ENCODE peak calls at places on chromosomes 7 and 10, in ten cellular contexts. O is foreskin melanocyte; Z is GM13977; H is NCI-H446; L is psoas muscle; E is sciatic nerve; S is anterior cingulate cortex; W is NCI-H460; P is stimulated activated CD4-positive, alpha-beta T cell treated with anti-CD3 and anti-CD28 coated beads, Interleukin-2, amount 100 ng/mL, for 24 hours; D is kidney glomerular epithelial cell. X is an unnamed sample.

GRCh38 chr7:6262206-6262605 is 10.2 kb downstream of the CYTH3 start:
- DNase-seq in L (no peak), W (no peak), H (no peak), E (no peak), Z (no peak), O (no peak), P (no peak), D (no peak), S (no peak), X (no peak)

GRCh38 chr7:26081627-26082026 is 70.4 kb upstream of the NFE2L3 start:
- DNase-seq in H (no peak), Z (no peak), E (no peak), O (no peak), S (no peak), L (no peak), P (no peak), W (no peak), D (no peak), X (no peak)

GRCh38 chr7:45217358-45217757 is 59.8 kb downstream of the RAMP3 start:
- DNase-seq in W (peak), Z (no peak), P (no peak), O (no peak), D (no peak), S (no peak), L (no peak), E (no peak), H (no peak), X (no peak)

GRCh38 chr10:72083234-72084093 is 4.9 kb downstream of the SPOCK2 start:
- DNase-seq in S (no peak), O (no peak), E (no peak), P (peak), H (no peak), L (peak), D (no peak), Z (no peak), W (no peak), X (no peak)

GRCh38 chr10:107043461-107043860 is 121.0 kb downstream of the SORCS1 start:
- DNase-seq in S (no peak), Z (no peak), D (no peak), H (no peak), O (no peak), L (no peak), E (no peak), P (no peak), W (no peak), X (no peak)

GRCh38 chr7:96120856-96121255 is 201.0 kb downstream of the SLC25A13 start:
- DNase-seq in E (no peak), S (no peak), Z (no peak), P (no peak), O (no peak), D (no peak), H (peak), W (no peak), L (no peak), X (no peak)

GRCh38 chr7:98745722-98746318 is 124.0 kb downstream of the TMEM130 start:
- DNase-seq in P (peak), O (peak), W (peak), S (peak), H (no peak), D (no peak), E (peak), Z (peak), L (peak), X (no peak)

GRCh38 chr10:29273478-29273877 is 15.4 kb upstream of the LYZL1 start:
- DNase-seq in E (no peak), O (no peak), D (peak), P (no peak), S (no peak), L (no peak), Z (no peak), W (no peak), H (no peak), X (no peak)

GRCh38 chr10:32171213-32171612 is 115.0 kb upstream of the KIF5B start:
- DNase-seq in Z (no peak), L (no peak), O (no peak), H (no peak), S (no peak), W (no peak), P (no peak), E (no peak), D (no peak), X (no peak)

GRCh38 chr10:15459218-15459617 is 88.1 kb upstream of the FAM171A1 start:
- DNase-seq in D (no peak), Z (no peak), O (no peak), H (no peak), P (no peak), S (no peak), E (no peak), W (no peak), L (no peak), X (no peak)

GRCh38 chr10:7529638-7530037 is 118.8 kb upstream of the SFMBT2 start:
- DNase-seq in O (no peak), S (peak), W (no peak), E (no peak), H (no peak), P (no peak), Z (no peak), D (peak), L (no peak), X (no peak)

GRCh38 chr10:10830316-10831061 is 187.2 kb upstream of the CELF2 start:
- DNase-seq in W (no peak), S (no peak), Z (no peak), H (no peak), O (peak), D (peak), P (no peak), E (no peak), L (no peak), X (no peak)

GRCh38 chr10:124008187-124008970 is 85.0 kb downstream of the CHST15 start:
- DNase-seq in L (peak), P (no peak), O (no peak), S (no peak), E (no peak), W (no peak), D (no peak), H (no peak), Z (no peak), X (no peak)

GRCh38 chr10:90289037-90289436 is 568.8 kb downstream of the HTR7 start:
- DNase-seq in Z (no peak), O (no peak), P (no peak), D (no peak), H (no peak), W (no peak), S (no peak), L (no peak), E (no peak), X (no peak)

GRCh38 chr10:70478191-70479160 is at the start of gene PALD1:
- DNase-seq in P (peak), H (no peak), W (peak), S (peak), E (peak), O (no peak), D (peak), Z (peak), L (peak), X (peak)

GRCh38 chr10:101974091-101974799 is 81.7 kb downstream of the ARMH3 start:
- DNase-seq in W (no peak), L (no peak), P (no peak), D (no peak), E (no peak), S (no peak), Z (no peak), H (no peak), O (peak), X (peak)

GRCh38 chr7:36790280-36790679 is 66.0 kb upstream of the AOAH start:
- DNase-seq in O (no peak), P (no peak), S (no peak), E (no peak), H (no peak), W (no peak), L (no peak), D (no peak), Z (no peak), X (no peak)

GRCh38 chr7:30285531-30286284 is 1.3 kb downstream of the ZNRF2 start:
- DNase-seq in W (no peak), O (peak), H (no peak), Z (peak), P (peak), S (no peak), D (peak), E (peak), L (peak), X (peak)

GRCh38 chr7:153943428-153944370 is 108.5 kb upstream of the DPP6 start:
- DNase-seq in O (no peak), W (no peak), L (no peak), P (no peak), Z (no peak), E (no peak), D (peak), S (no peak), H (no peak), X (no peak)

GRCh38 chr7:2355079-2356008 is 717 bp downstream of the EIF3B start:
- DNase-seq in Z (peak), D (no peak), L (peak), P (peak), S (no peak), O (no peak), E (no peak), W (no peak), H (no peak), X (no peak)

GRCh38 chr7:135375908-135376699 is 133.8 kb downstream of the CNOT4 start:
- DNase-seq in E (no peak), S (no peak), W (no peak), O (no peak), P (no peak), H (no peak), L (no peak), D (no peak), Z (no peak), X (no peak)

GRCh38 chr7:1224093-1224702 is 8.5 kb upstream of the UNCX start:
- DNase-seq in E (no peak), P (no peak), O (no peak), Z (no peak), L (no peak), S (no peak), W (no peak), D (no peak), H (no peak), X (no peak)

GRCh38 chr7:10211861-10212260 is 761.8 kb upstream of the PHF14 start:
- DNase-seq in Z (no peak), W (no peak), L (no peak), H (no peak), P (no peak), O (no peak), E (no peak), D (no peak), S (no peak), X (no peak)

X was measured in GF-D8.